ENCODE peak calls at places on chromosomes 13 and 19, in five cellular contexts. One of them, this sample, is unnamed.

GRCh38 chr13:74077847-74078246 is 56.4 kb downstream of the KLF12 start:
- DNase-seq in stimulated activated CD8-positive, alpha-beta memory T cell treated with anti-CD3 and anti-CD28 coated beads, Interleukin-15, amount 100 ng/mL, for 1 hour: no peak
- DNase-seq in stimulated activated CD4-positive, alpha-beta T cell treated with anti-CD3 and anti-CD28 coated beads, Interleukin-4, amount 100 ng/mL, for 24 hours: no peak
- DNase-seq in esophagus squamous epithelium: no peak
- DNase-seq in HS-27A: no peak
- DNase-seq in this sample: no peak

GRCh38 chr19:38839816-38840582 is 8.4 kb upstream of the ECH1 start:
- DNase-seq in stimulated activated CD8-positive, alpha-beta memory T cell treated with anti-CD3 and anti-CD28 coated beads, Interleukin-15, amount 100 ng/mL, for 1 hour: no peak
- DNase-seq in stimulated activated CD4-positive, alpha-beta T cell treated with anti-CD3 and anti-CD28 coated beads, Interleukin-4, amount 100 ng/mL, for 24 hours: no peak
- DNase-seq in esophagus squamous epithelium: no peak
- DNase-seq in HS-27A: no peak
- DNase-seq in this sample: no peak

GRCh38 chr19:55581828-55582223 is 1.2 kb upstream of the ZNF579 start:
- DNase-seq in stimulated activated CD8-positive, alpha-beta memory T cell treated with anti-CD3 and anti-CD28 coated beads, Interleukin-15, amount 100 ng/mL, for 1 hour: no peak
- DNase-seq in stimulated activated CD4-positive, alpha-beta T cell treated with anti-CD3 and anti-CD28 coated beads, Interleukin-4, amount 100 ng/mL, for 24 hours: no peak
- DNase-seq in esophagus squamous epithelium: no peak
- DNase-seq in HS-27A: no peak
- DNase-seq in this sample: no peak

GRCh38 chr13:113980489-113981064 is 6.7 kb upstream of the C13orf46 start:
- DNase-seq in stimulated activated CD8-positive, alpha-beta memory T cell treated with anti-CD3 and anti-CD28 coated beads, Interleukin-15, amount 100 ng/mL, for 1 hour: no peak
- DNase-seq in stimulated activated CD4-positive, alpha-beta T cell treated with anti-CD3 and anti-CD28 coated beads, Interleukin-4, amount 100 ng/mL, for 24 hours: no peak
- DNase-seq in esophagus squamous epithelium: no peak
- DNase-seq in HS-27A: no peak
- DNase-seq in this sample: no peak

GRCh38 chr19:958967-959685 is 25.0 kb upstream of the WDR18 start:
- DNase-seq in stimulated activated CD8-positive, alpha-beta memory T cell treated with anti-CD3 and anti-CD28 coated beads, Interleukin-15, amount 100 ng/mL, for 1 hour: no peak
- DNase-seq in stimulated activated CD4-positive, alpha-beta T cell treated with anti-CD3 and anti-CD28 coated beads, Interleukin-4, amount 100 ng/mL, for 24 hours: peak
- DNase-seq in esophagus squamous epithelium: no peak
- DNase-seq in HS-27A: no peak
- DNase-seq in this sample: no peak

GRCh38 chr13:38888309-38888708 is 102.3 kb downstream of the STOML3 start:
- DNase-seq in stimulated activated CD8-positive, alpha-beta memory T cell treated with anti-CD3 and anti-CD28 coated beads, Interleukin-15, amount 100 ng/mL, for 1 hour: no peak
- DNase-seq in stimulated activated CD4-positive, alpha-beta T cell treated with anti-CD3 and anti-CD28 coated beads, Interleukin-4, amount 100 ng/mL, for 24 hours: no peak
- DNase-seq in esophagus squamous epithelium: no peak
- DNase-seq in HS-27A: no peak
- DNase-seq in this sample: no peak

GRCh38 chr13:70473912-70474311 is 365.7 kb upstream of the KLHL1 start:
- DNase-seq in stimulated activated CD8-positive, alpha-beta memory T cell treated with anti-CD3 and anti-CD28 coated beads, Interleukin-15, amount 100 ng/mL, for 1 hour: no peak
- DNase-seq in stimulated activated CD4-positive, alpha-beta T cell treated with anti-CD3 and anti-CD28 coated beads, Interleukin-4, amount 100 ng/mL, for 24 hours: no peak
- DNase-seq in esophagus squamous epithelium: no peak
- DNase-seq in HS-27A: no peak
- DNase-seq in this sample: no peak

GRCh38 chr19:52444506-52444905 is 8.8 kb upstream of the ZNF578 start:
- DNase-seq in stimulated activated CD8-positive, alpha-beta memory T cell treated with anti-CD3 and anti-CD28 coated beads, Interleukin-15, amount 100 ng/mL, for 1 hour: no peak
- DNase-seq in stimulated activated CD4-positive, alpha-beta T cell treated with anti-CD3 and anti-CD28 coated beads, Interleukin-4, amount 100 ng/mL, for 24 hours: no peak
- DNase-seq in esophagus squamous epithelium: no peak
- DNase-seq in HS-27A: no peak
- DNase-seq in this sample: no peak

GRCh38 chr19:8631425-8631819 is 989 bp downstream of the NFILZ start:
- DNase-seq in stimulated activated CD8-positive, alpha-beta memory T cell treated with anti-CD3 and anti-CD28 coated beads, Interleukin-15, amount 100 ng/mL, for 1 hour: no peak
- DNase-seq in stimulated activated CD4-positive, alpha-beta T cell treated with anti-CD3 and anti-CD28 coated beads, Interleukin-4, amount 100 ng/mL, for 24 hours: no peak
- DNase-seq in esophagus squamous epithelium: no peak
- DNase-seq in HS-27A: no peak
- DNase-seq in this sample: peak

GRCh38 chr13:24684600-24684998 is 4.4 kb downstream of the ATP12A start:
- DNase-seq in stimulated activated CD8-positive, alpha-beta memory T cell treated with anti-CD3 and anti-CD28 coated beads, Interleukin-15, amount 100 ng/mL, for 1 hour: no peak
- DNase-seq in stimulated activated CD4-positive, alpha-beta T cell treated with anti-CD3 and anti-CD28 coated beads, Interleukin-4, amount 100 ng/mL, for 24 hours: peak
- DNase-seq in esophagus squamous epithelium: no peak
- DNase-seq in HS-27A: no peak
- DNase-seq in this sample: no peak

GRCh38 chr13:79128158-79128557 is 277.9 kb downstream of the RBM26 start:
- DNase-seq in stimulated activated CD8-positive, alpha-beta memory T cell treated with anti-CD3 and anti-CD28 coated beads, Interleukin-15, amount 100 ng/mL, for 1 hour: no peak
- DNase-seq in stimulated activated CD4-positive, alpha-beta T cell treated with anti-CD3 and anti-CD28 coated beads, Interleukin-4, amount 100 ng/mL, for 24 hours: no peak
- DNase-seq in esophagus squamous epithelium: no peak
- DNase-seq in HS-27A: no peak
- DNase-seq in this sample: no peak

GRCh38 chr13:77383097-77383496 is 56.2 kb upstream of the MYCBP2 start:
- DNase-seq in stimulated activated CD8-positive, alpha-beta memory T cell treated with anti-CD3 and anti-CD28 coated beads, Interleukin-15, amount 100 ng/mL, for 1 hour: no peak
- DNase-seq in stimulated activated CD4-positive, alpha-beta T cell treated with anti-CD3 and anti-CD28 coated beads, Interleukin-4, amount 100 ng/mL, for 24 hours: no peak
- DNase-seq in esophagus squamous epithelium: no peak
- DNase-seq in HS-27A: no peak
- DNase-seq in this sample: no peak

GRCh38 chr13:27923794-27924528 is 4.2 kb downstream of the PDX1 start:
- DNase-seq in stimulated activated CD8-positive, alpha-beta memory T cell treated with anti-CD3 and anti-CD28 coated beads, Interleukin-15, amount 100 ng/mL, for 1 hour: no peak
- DNase-seq in stimulated activated CD4-positive, alpha-beta T cell treated with anti-CD3 and anti-CD28 coated beads, Interleukin-4, amount 100 ng/mL, for 24 hours: no peak
- DNase-seq in esophagus squamous epithelium: no peak
- DNase-seq in HS-27A: no peak
- DNase-seq in this sample: no peak

GRCh38 chr19:29019403-29019802 is 193.5 kb downstream of the UQCRFS1 start:
- DNase-seq in stimulated activated CD8-positive, alpha-beta memory T cell treated with anti-CD3 and anti-CD28 coated beads, Interleukin-15, amount 100 ng/mL, for 1 hour: no peak
- DNase-seq in stimulated activated CD4-positive, alpha-beta T cell treated with anti-CD3 and anti-CD28 coated beads, Interleukin-4, amount 100 ng/mL, for 24 hours: no peak
- DNase-seq in esophagus squamous epithelium: no peak
- DNase-seq in HS-27A: no peak
- DNase-seq in this sample: no peak